ENCODE peak calls at places on chromosome 1, in six cellular contexts. One of them, this sample, is unnamed.

GRCh38 chr1:218479436-218480115 is 134.4 kb downstream of the TGFB2 start:
- DNase-seq in mesenchymal stem cell: peak
- DNase-seq in H9: no peak
- DNase-seq in IMR-90: peak
- DNase-seq in H1: no peak
- DNase-seq in trophoblast cell: peak
- DNase-seq in this sample: no peak

GRCh38 chr1:47934243-47934805 is 62.9 kb downstream of the TRABD2B start:
- DNase-seq in mesenchymal stem cell: peak
- DNase-seq in H9: peak
- DNase-seq in IMR-90: no peak
- DNase-seq in H1: no peak
- DNase-seq in trophoblast cell: no peak
- DNase-seq in this sample: no peak

GRCh38 chr1:232678185-232678886 is 48.4 kb upstream of the SIPA1L2 start:
- DNase-seq in mesenchymal stem cell: no peak
- DNase-seq in H9: no peak
- DNase-seq in IMR-90: peak
- DNase-seq in H1: no peak
- DNase-seq in trophoblast cell: no peak
- DNase-seq in this sample: no peak

GRCh38 chr1:76209648-76210047 is 135.1 kb downstream of the ST6GALNAC3 start:
- DNase-seq in mesenchymal stem cell: no peak
- DNase-seq in H9: no peak
- DNase-seq in IMR-90: no peak
- DNase-seq in H1: no peak
- DNase-seq in trophoblast cell: no peak
- DNase-seq in this sample: no peak

GRCh38 chr1:59903136-59903754 is 23.3 kb downstream of the CYP2J2 start:
- DNase-seq in mesenchymal stem cell: peak
- DNase-seq in H9: peak
- DNase-seq in IMR-90: no peak
- DNase-seq in H1: peak
- DNase-seq in trophoblast cell: no peak
- DNase-seq in this sample: peak

GRCh38 chr1:6701437-6702153 is at the start of gene DNAJC11:
- DNase-seq in mesenchymal stem cell: peak
- DNase-seq in H9: peak
- DNase-seq in IMR-90: peak
- DNase-seq in H1: peak
- DNase-seq in trophoblast cell: peak
- DNase-seq in this sample: peak

GRCh38 chr1:201488817-201489581 is 17.9 kb downstream of the CSRP1 start:
- DNase-seq in mesenchymal stem cell: peak
- DNase-seq in H9: no peak
- DNase-seq in IMR-90: peak
- DNase-seq in H1: no peak
- DNase-seq in trophoblast cell: no peak
- DNase-seq in this sample: no peak

GRCh38 chr1:236728752-236729151 is 42.5 kb downstream of the ACTN2 start:
- DNase-seq in mesenchymal stem cell: no peak
- DNase-seq in H9: no peak
- DNase-seq in IMR-90: no peak
- DNase-seq in H1: no peak
- DNase-seq in trophoblast cell: no peak
- DNase-seq in this sample: no peak

GRCh38 chr1:243587823-243588560 is 262.1 kb downstream of the AKT3 start:
- DNase-seq in mesenchymal stem cell: no peak
- DNase-seq in H9: no peak
- DNase-seq in IMR-90: no peak
- DNase-seq in H1: no peak
- DNase-seq in trophoblast cell: no peak
- DNase-seq in this sample: no peak

GRCh38 chr1:210089848-210090247 is 142.7 kb upstream of the SERTAD4 start:
- DNase-seq in mesenchymal stem cell: no peak
- DNase-seq in H9: no peak
- DNase-seq in IMR-90: peak
- DNase-seq in H1: no peak
- DNase-seq in trophoblast cell: no peak
- DNase-seq in this sample: no peak

GRCh38 chr1:200053091-200053490 is 25.6 kb downstream of the NR5A2 start:
- DNase-seq in mesenchymal stem cell: no peak
- DNase-seq in H9: no peak
- DNase-seq in IMR-90: no peak
- DNase-seq in H1: no peak
- DNase-seq in trophoblast cell: no peak
- DNase-seq in this sample: no peak

GRCh38 chr1:59473813-59474212 is 176.9 kb downstream of the FGGY start:
- DNase-seq in mesenchymal stem cell: no peak
- DNase-seq in H9: no peak
- DNase-seq in IMR-90: no peak
- DNase-seq in H1: no peak
- DNase-seq in trophoblast cell: no peak
- DNase-seq in this sample: no peak

GRCh38 chr1:40625076-40625475 is 40.4 kb downstream of the RIMS3 start:
- DNase-seq in mesenchymal stem cell: no peak
- DNase-seq in H9: peak
- DNase-seq in IMR-90: no peak
- DNase-seq in H1: no peak
- DNase-seq in trophoblast cell: no peak
- DNase-seq in this sample: no peak

GRCh38 chr1:12674358-12674757 is 30.5 kb downstream of the AADACL4 start:
- DNase-seq in mesenchymal stem cell: no peak
- DNase-seq in H9: no peak
- DNase-seq in IMR-90: no peak
- DNase-seq in H1: no peak
- DNase-seq in trophoblast cell: no peak
- DNase-seq in this sample: no peak
- H4K91ac ChIP-seq in mesenchymal stem cell: no peak
- H4K91ac ChIP-seq in H9: no peak
- H4K91ac ChIP-seq in IMR-90: no peak
- H4K91ac ChIP-seq in H1: no peak
- H4K91ac ChIP-seq in trophoblast cell: no peak
- H4K91ac ChIP-seq in this sample: no peak

GRCh38 chr1:79323240-79324025 is 316.9 kb upstream of the ADGRL4 start:
- DNase-seq in mesenchymal stem cell: peak
- DNase-seq in H9: no peak
- DNase-seq in IMR-90: peak
- DNase-seq in H1: no peak
- DNase-seq in trophoblast cell: peak
- DNase-seq in this sample: no peak
- H3K9ac ChIP-seq in mesenchymal stem cell: peak
- H3K9ac ChIP-seq in H9: no peak
- H3K9ac ChIP-seq in IMR-90: no peak
- H3K9ac ChIP-seq in H1: no peak
- H3K9ac ChIP-seq in trophoblast cell: no peak
- H3K9ac ChIP-seq in this sample: no peak

DNA sequence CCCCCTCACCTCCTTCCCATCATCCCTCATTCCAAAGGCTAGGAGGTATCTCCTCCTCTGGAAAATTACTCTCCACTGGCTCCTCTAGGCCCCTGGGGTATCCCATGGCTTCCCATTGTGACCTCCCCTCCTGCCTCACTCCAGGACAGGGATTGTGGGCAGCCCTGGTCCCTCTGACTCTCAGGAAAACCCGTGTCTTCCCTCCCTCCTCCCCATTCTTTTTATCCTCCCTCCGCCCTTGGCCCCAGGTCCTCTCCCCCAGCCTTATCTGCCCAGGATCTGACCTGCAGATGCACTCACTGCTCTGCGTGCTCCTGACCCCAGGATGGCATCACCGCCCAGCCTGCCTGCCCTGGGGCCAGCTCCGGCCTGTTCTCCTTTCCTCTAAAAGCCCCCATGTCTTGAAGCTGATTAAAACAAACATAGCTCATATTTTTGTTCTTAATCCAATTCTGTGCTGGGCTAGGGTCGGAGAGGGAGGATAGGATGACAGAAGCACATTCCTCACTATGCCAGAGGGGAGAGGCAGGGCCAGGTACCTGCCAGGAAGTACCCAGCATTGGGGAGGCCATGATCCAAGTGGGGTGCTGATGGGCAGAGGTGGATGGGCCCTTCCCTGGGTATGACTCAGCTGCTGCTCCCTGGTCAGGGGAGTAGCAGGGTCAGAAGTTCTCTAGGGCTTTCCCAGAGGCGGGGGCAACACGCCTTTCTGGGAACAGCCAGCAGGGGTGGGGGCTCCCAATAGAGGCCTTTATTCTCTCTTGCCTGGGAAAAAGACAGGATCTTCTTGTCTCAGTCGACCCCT is 13.8 kb upstream of the UBL4B start:
- DNase-seq in mesenchymal stem cell: no peak
- DNase-seq in H9: no peak
- DNase-seq in IMR-90: no peak
- DNase-seq in H1: no peak
- DNase-seq in trophoblast cell: peak
- DNase-seq in this sample: no peak
- H4K91ac ChIP-seq in mesenchymal stem cell: no peak
- H4K91ac ChIP-seq in H9: no peak
- H4K91ac ChIP-seq in IMR-90: no peak
- H4K91ac ChIP-seq in H1: no peak
- H4K91ac ChIP-seq in trophoblast cell: peak
- H4K91ac ChIP-seq in this sample: no peak

GRCh38 chr1:169797281-169797680 is 2.6 kb upstream of the METTL18 start:
- DNase-seq in mesenchymal stem cell: no peak
- DNase-seq in H9: no peak
- DNase-seq in IMR-90: no peak
- DNase-seq in H1: no peak
- DNase-seq in trophoblast cell: no peak
- DNase-seq in this sample: no peak
- H3K9ac ChIP-seq in mesenchymal stem cell: no peak
- H3K9ac ChIP-seq in H9: no peak
- H3K9ac ChIP-seq in IMR-90: no peak
- H3K9ac ChIP-seq in H1: no peak
- H3K9ac ChIP-seq in trophoblast cell: no peak
- H3K9ac ChIP-seq in this sample: no peak

GRCh38 chr1:109379907-109380306 is 17.8 kb downstream of the SORT1 start:
- DNase-seq in mesenchymal stem cell: no peak
- DNase-seq in H9: no peak
- DNase-seq in IMR-90: no peak
- DNase-seq in H1: no peak
- DNase-seq in trophoblast cell: no peak
- DNase-seq in this sample: no peak
- H4K91ac ChIP-seq in mesenchymal stem cell: no peak
- H4K91ac ChIP-seq in H9: no peak
- H4K91ac ChIP-seq in IMR-90: no peak
- H4K91ac ChIP-seq in H1: no peak
- H4K91ac ChIP-seq in trophoblast cell: no peak
- H4K91ac ChIP-seq in this sample: no peak

DNA sequence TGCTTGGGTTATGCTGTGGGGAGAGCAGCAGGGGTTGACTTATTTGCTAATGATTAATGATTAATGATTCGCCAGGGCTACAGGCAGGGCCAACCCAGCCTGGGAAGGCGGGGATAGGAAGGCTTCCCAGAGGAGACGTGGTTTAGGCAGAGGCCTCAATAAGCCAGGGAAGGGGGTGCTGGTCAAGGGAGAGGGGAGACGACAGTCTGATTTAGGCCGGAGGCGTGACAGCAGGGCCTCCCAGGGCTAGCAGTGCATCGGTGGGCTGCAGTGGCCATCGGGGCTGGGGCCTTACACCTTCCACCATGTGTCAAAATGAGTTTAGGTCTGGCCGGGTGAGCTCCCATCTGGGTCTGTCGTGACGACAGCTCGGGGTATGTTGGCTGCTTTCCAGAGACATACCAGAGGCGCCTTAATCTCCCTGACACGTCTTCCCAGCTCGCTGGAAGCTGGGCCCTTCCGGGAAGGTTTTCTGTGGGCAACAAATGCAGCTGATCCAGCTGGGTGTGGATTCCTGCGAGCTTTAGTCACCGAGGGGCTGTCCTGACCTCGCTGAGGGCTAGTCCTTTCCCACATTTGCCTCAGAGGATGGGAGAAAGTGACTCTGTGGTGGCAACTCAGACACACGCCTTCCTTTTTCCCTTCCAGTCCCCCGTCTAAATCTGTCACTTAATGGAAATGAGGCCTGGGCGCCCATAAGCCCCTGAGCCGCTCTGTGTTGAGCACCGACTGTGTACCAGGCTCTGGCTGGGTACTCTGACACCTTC is 3.7 kb upstream of the SLC1A7 start:
- DNase-seq in mesenchymal stem cell: peak
- DNase-seq in H9: no peak
- DNase-seq in IMR-90: peak
- DNase-seq in H1: no peak
- DNase-seq in trophoblast cell: peak
- DNase-seq in this sample: no peak
- H3K9ac ChIP-seq in mesenchymal stem cell: peak
- H3K9ac ChIP-seq in H9: no peak
- H3K9ac ChIP-seq in IMR-90: peak
- H3K9ac ChIP-seq in H1: no peak
- H3K9ac ChIP-seq in trophoblast cell: no peak
- H3K9ac ChIP-seq in this sample: no peak

GRCh38 chr1:221632072-221632471 is 109.8 kb downstream of the DUSP10 start:
- DNase-seq in mesenchymal stem cell: no peak
- DNase-seq in H9: no peak
- DNase-seq in IMR-90: no peak
- DNase-seq in H1: no peak
- DNase-seq in trophoblast cell: no peak
- DNase-seq in this sample: no peak
- H4K91ac ChIP-seq in mesenchymal stem cell: no peak
- H4K91ac ChIP-seq in H9: no peak
- H4K91ac ChIP-seq in IMR-90: no peak
- H4K91ac ChIP-seq in H1: no peak
- H4K91ac ChIP-seq in trophoblast cell: no peak
- H4K91ac ChIP-seq in this sample: no peak

This sample was measured in neuronal stem cell.